ENCODE peak calls at places on chromosomes 1 and 21, in eight cellular contexts. One of them, this sample, is unnamed.

GRCh38 chr1:201737350-201738060 is 91.5 kb upstream of the IPO9 start:
- DNase-seq in PC-9: no peak
- DNase-seq in GM12891: no peak
- DNase-seq in NCI-H1092 treated with DMSO at 0.1 percent for 48 hours: no peak
- DNase-seq in 8988T: no peak
- DNase-seq in brain microvascular endothelial cell: peak; percentile 90
- DNase-seq in activated CD8-positive, alpha-beta memory T cell treated with anti-CD3 and anti-CD28 coated beads, Interleukin-2, amount 50 U/mL, for 48 hours: no peak
- DNase-seq in stimulated activated CD4-positive, alpha-beta T cell treated with anti-CD3 and anti-CD28 coated beads, Interleukin-12 subunit alpha, Interleukin-12 subunit beta, amount 100 ng/mL, for 24 hours: no peak
- DNase-seq in this sample: no peak

GRCh38 chr1:114668373-114668772 is 1.5 kb downstream of the DENND2C start:
- DNase-seq in 8988T: no peak
- DNase-seq in PC-9: no peak
- DNase-seq in NCI-H1092 treated with DMSO at 0.1 percent for 48 hours: no peak
- DNase-seq in GM12891: no peak
- DNase-seq in brain microvascular endothelial cell: no peak
- DNase-seq in stimulated activated CD4-positive, alpha-beta T cell treated with anti-CD3 and anti-CD28 coated beads, Interleukin-12 subunit alpha, Interleukin-12 subunit beta, amount 100 ng/mL, for 24 hours: no peak
- DNase-seq in activated CD8-positive, alpha-beta memory T cell treated with anti-CD3 and anti-CD28 coated beads, Interleukin-2, amount 50 U/mL, for 48 hours: no peak
- DNase-seq in this sample: no peak

GRCh38 chr1:197911857-197912696 is 5.1 kb upstream of the LHX9 start:
- DNase-seq in NCI-H1092 treated with DMSO at 0.1 percent for 48 hours: no peak
- DNase-seq in GM12891: no peak
- DNase-seq in 8988T: no peak
- DNase-seq in activated CD8-positive, alpha-beta memory T cell treated with anti-CD3 and anti-CD28 coated beads, Interleukin-2, amount 50 U/mL, for 48 hours: peak; percentile 63
- DNase-seq in stimulated activated CD4-positive, alpha-beta T cell treated with anti-CD3 and anti-CD28 coated beads, Interleukin-12 subunit alpha, Interleukin-12 subunit beta, amount 100 ng/mL, for 24 hours: no peak
- DNase-seq in PC-9: no peak
- DNase-seq in brain microvascular endothelial cell: no peak
- DNase-seq in this sample: no peak

GRCh38 chr1:156268336-156268735 is 14.3 kb downstream of the SMG5 start:
- DNase-seq in activated CD8-positive, alpha-beta memory T cell treated with anti-CD3 and anti-CD28 coated beads, Interleukin-2, amount 50 U/mL, for 48 hours: no peak
- DNase-seq in PC-9: no peak
- DNase-seq in NCI-H1092 treated with DMSO at 0.1 percent for 48 hours: no peak
- DNase-seq in brain microvascular endothelial cell: peak; percentile 27
- DNase-seq in 8988T: no peak
- DNase-seq in GM12891: no peak
- DNase-seq in stimulated activated CD4-positive, alpha-beta T cell treated with anti-CD3 and anti-CD28 coated beads, Interleukin-12 subunit alpha, Interleukin-12 subunit beta, amount 100 ng/mL, for 24 hours: no peak
- DNase-seq in this sample: no peak

GRCh38 chr1:193104496-193104905 is 713 bp downstream of the GLRX2 start:
- DNase-seq in PC-9: no peak
- DNase-seq in 8988T: peak; percentile 27
- DNase-seq in stimulated activated CD4-positive, alpha-beta T cell treated with anti-CD3 and anti-CD28 coated beads, Interleukin-12 subunit alpha, Interleukin-12 subunit beta, amount 100 ng/mL, for 24 hours: no peak
- DNase-seq in brain microvascular endothelial cell: peak; percentile 34
- DNase-seq in NCI-H1092 treated with DMSO at 0.1 percent for 48 hours: peak; percentile 53
- DNase-seq in GM12891: peak; percentile 18
- DNase-seq in activated CD8-positive, alpha-beta memory T cell treated with anti-CD3 and anti-CD28 coated beads, Interleukin-2, amount 50 U/mL, for 48 hours: peak; percentile 66
- DNase-seq in this sample: no peak

GRCh38 chr1:247548847-247549246 is at the start of gene GCSAML:
- DNase-seq in activated CD8-positive, alpha-beta memory T cell treated with anti-CD3 and anti-CD28 coated beads, Interleukin-2, amount 50 U/mL, for 48 hours: no peak
- DNase-seq in stimulated activated CD4-positive, alpha-beta T cell treated with anti-CD3 and anti-CD28 coated beads, Interleukin-12 subunit alpha, Interleukin-12 subunit beta, amount 100 ng/mL, for 24 hours: no peak
- DNase-seq in brain microvascular endothelial cell: no peak
- DNase-seq in 8988T: no peak
- DNase-seq in GM12891: no peak
- DNase-seq in PC-9: no peak
- DNase-seq in NCI-H1092 treated with DMSO at 0.1 percent for 48 hours: no peak
- DNase-seq in this sample: no peak

GRCh38 chr21:21262048-21262447 is 263.8 kb downstream of the NCAM2 start:
- DNase-seq in PC-9: no peak
- DNase-seq in GM12891: no peak
- DNase-seq in stimulated activated CD4-positive, alpha-beta T cell treated with anti-CD3 and anti-CD28 coated beads, Interleukin-12 subunit alpha, Interleukin-12 subunit beta, amount 100 ng/mL, for 24 hours: no peak
- DNase-seq in brain microvascular endothelial cell: no peak
- DNase-seq in NCI-H1092 treated with DMSO at 0.1 percent for 48 hours: no peak
- DNase-seq in activated CD8-positive, alpha-beta memory T cell treated with anti-CD3 and anti-CD28 coated beads, Interleukin-2, amount 50 U/mL, for 48 hours: no peak
- DNase-seq in 8988T: no peak
- DNase-seq in this sample: no peak

GRCh38 chr1:66265268-66265667 is 268.7 kb upstream of the SGIP1 start:
- DNase-seq in activated CD8-positive, alpha-beta memory T cell treated with anti-CD3 and anti-CD28 coated beads, Interleukin-2, amount 50 U/mL, for 48 hours: no peak
- DNase-seq in 8988T: no peak
- DNase-seq in NCI-H1092 treated with DMSO at 0.1 percent for 48 hours: no peak
- DNase-seq in stimulated activated CD4-positive, alpha-beta T cell treated with anti-CD3 and anti-CD28 coated beads, Interleukin-12 subunit alpha, Interleukin-12 subunit beta, amount 100 ng/mL, for 24 hours: no peak
- DNase-seq in PC-9: no peak
- DNase-seq in GM12891: no peak
- DNase-seq in brain microvascular endothelial cell: no peak
- DNase-seq in this sample: no peak

GRCh38 chr1:101346419-101346818 is 109.6 kb downstream of the S1PR1 start:
- DNase-seq in brain microvascular endothelial cell: no peak
- DNase-seq in NCI-H1092 treated with DMSO at 0.1 percent for 48 hours: no peak
- DNase-seq in GM12891: no peak
- DNase-seq in 8988T: no peak
- DNase-seq in PC-9: no peak
- DNase-seq in stimulated activated CD4-positive, alpha-beta T cell treated with anti-CD3 and anti-CD28 coated beads, Interleukin-12 subunit alpha, Interleukin-12 subunit beta, amount 100 ng/mL, for 24 hours: no peak
- DNase-seq in activated CD8-positive, alpha-beta memory T cell treated with anti-CD3 and anti-CD28 coated beads, Interleukin-2, amount 50 U/mL, for 48 hours: no peak
- DNase-seq in this sample: no peak

GRCh38 chr1:248807067-248807737 is 18.5 kb downstream of the SH3BP5L start:
- DNase-seq in NCI-H1092 treated with DMSO at 0.1 percent for 48 hours: peak; percentile 41
- DNase-seq in 8988T: no peak
- DNase-seq in GM12891: peak; percentile 59
- DNase-seq in brain microvascular endothelial cell: no peak
- DNase-seq in activated CD8-positive, alpha-beta memory T cell treated with anti-CD3 and anti-CD28 coated beads, Interleukin-2, amount 50 U/mL, for 48 hours: peak; percentile 80
- DNase-seq in PC-9: no peak
- DNase-seq in stimulated activated CD4-positive, alpha-beta T cell treated with anti-CD3 and anti-CD28 coated beads, Interleukin-12 subunit alpha, Interleukin-12 subunit beta, amount 100 ng/mL, for 24 hours: no peak
- DNase-seq in this sample: no peak

GRCh38 chr1:171877711-171878110 is 36.4 kb downstream of the DNM3 start:
- DNase-seq in activated CD8-positive, alpha-beta memory T cell treated with anti-CD3 and anti-CD28 coated beads, Interleukin-2, amount 50 U/mL, for 48 hours: no peak
- DNase-seq in NCI-H1092 treated with DMSO at 0.1 percent for 48 hours: no peak
- DNase-seq in stimulated activated CD4-positive, alpha-beta T cell treated with anti-CD3 and anti-CD28 coated beads, Interleukin-12 subunit alpha, Interleukin-12 subunit beta, amount 100 ng/mL, for 24 hours: no peak
- DNase-seq in brain microvascular endothelial cell: no peak
- DNase-seq in PC-9: no peak
- DNase-seq in GM12891: peak; percentile 5
- DNase-seq in 8988T: no peak
- DNase-seq in this sample: no peak

GRCh38 chr21:32093758-32094463 is 184.9 kb downstream of the MIS18A start:
- DNase-seq in PC-9: no peak
- DNase-seq in activated CD8-positive, alpha-beta memory T cell treated with anti-CD3 and anti-CD28 coated beads, Interleukin-2, amount 50 U/mL, for 48 hours: no peak
- DNase-seq in brain microvascular endothelial cell: no peak
- DNase-seq in 8988T: no peak
- DNase-seq in GM12891: no peak
- DNase-seq in stimulated activated CD4-positive, alpha-beta T cell treated with anti-CD3 and anti-CD28 coated beads, Interleukin-12 subunit alpha, Interleukin-12 subunit beta, amount 100 ng/mL, for 24 hours: no peak
- DNase-seq in NCI-H1092 treated with DMSO at 0.1 percent for 48 hours: no peak
- DNase-seq in this sample: no peak

GRCh38 chr1:59699227-59699847 is 115.4 kb upstream of the HOOK1 start:
- DNase-seq in activated CD8-positive, alpha-beta memory T cell treated with anti-CD3 and anti-CD28 coated beads, Interleukin-2, amount 50 U/mL, for 48 hours: no peak
- DNase-seq in stimulated activated CD4-positive, alpha-beta T cell treated with anti-CD3 and anti-CD28 coated beads, Interleukin-12 subunit alpha, Interleukin-12 subunit beta, amount 100 ng/mL, for 24 hours: no peak
- DNase-seq in brain microvascular endothelial cell: peak; percentile 25
- DNase-seq in PC-9: no peak
- DNase-seq in 8988T: no peak
- DNase-seq in GM12891: no peak
- DNase-seq in NCI-H1092 treated with DMSO at 0.1 percent for 48 hours: peak; percentile 57
- DNase-seq in this sample: no peak

GRCh38 chr21:18417361-18417760 is 13.8 kb upstream of the TMPRSS15 start:
- DNase-seq in activated CD8-positive, alpha-beta memory T cell treated with anti-CD3 and anti-CD28 coated beads, Interleukin-2, amount 50 U/mL, for 48 hours: no peak
- DNase-seq in 8988T: no peak
- DNase-seq in PC-9: no peak
- DNase-seq in NCI-H1092 treated with DMSO at 0.1 percent for 48 hours: no peak
- DNase-seq in stimulated activated CD4-positive, alpha-beta T cell treated with anti-CD3 and anti-CD28 coated beads, Interleukin-12 subunit alpha, Interleukin-12 subunit beta, amount 100 ng/mL, for 24 hours: no peak
- DNase-seq in GM12891: no peak
- DNase-seq in brain microvascular endothelial cell: no peak
- DNase-seq in this sample: no peak

GRCh38 chr1:214640431-214641213 is 37.6 kb downstream of the CENPF start:
- DNase-seq in stimulated activated CD4-positive, alpha-beta T cell treated with anti-CD3 and anti-CD28 coated beads, Interleukin-12 subunit alpha, Interleukin-12 subunit beta, amount 100 ng/mL, for 24 hours: no peak
- DNase-seq in brain microvascular endothelial cell: no peak
- DNase-seq in NCI-H1092 treated with DMSO at 0.1 percent for 48 hours: no peak
- DNase-seq in 8988T: no peak
- DNase-seq in activated CD8-positive, alpha-beta memory T cell treated with anti-CD3 and anti-CD28 coated beads, Interleukin-2, amount 50 U/mL, for 48 hours: no peak
- DNase-seq in PC-9: no peak
- DNase-seq in GM12891: no peak
- DNase-seq in this sample: no peak

GRCh38 chr1:2113620-2114135 is 63.5 kb downstream of the PRKCZ start:
- DNase-seq in activated CD8-positive, alpha-beta memory T cell treated with anti-CD3 and anti-CD28 coated beads, Interleukin-2, amount 50 U/mL, for 48 hours: no peak
- DNase-seq in PC-9: no peak
- DNase-seq in 8988T: no peak
- DNase-seq in stimulated activated CD4-positive, alpha-beta T cell treated with anti-CD3 and anti-CD28 coated beads, Interleukin-12 subunit alpha, Interleukin-12 subunit beta, amount 100 ng/mL, for 24 hours: no peak
- DNase-seq in GM12891: no peak
- DNase-seq in brain microvascular endothelial cell: no peak
- DNase-seq in NCI-H1092 treated with DMSO at 0.1 percent for 48 hours: no peak
- DNase-seq in this sample: no peak

GRCh38 chr1:109822749-109823542 is 59.2 kb upstream of the EPS8L3 start:
- DNase-seq in GM12891: no peak
- DNase-seq in activated CD8-positive, alpha-beta memory T cell treated with anti-CD3 and anti-CD28 coated beads, Interleukin-2, amount 50 U/mL, for 48 hours: peak; percentile 50
- DNase-seq in NCI-H1092 treated with DMSO at 0.1 percent for 48 hours: no peak
- DNase-seq in brain microvascular endothelial cell: no peak
- DNase-seq in 8988T: no peak
- DNase-seq in stimulated activated CD4-positive, alpha-beta T cell treated with anti-CD3 and anti-CD28 coated beads, Interleukin-12 subunit alpha, Interleukin-12 subunit beta, amount 100 ng/mL, for 24 hours: no peak
- DNase-seq in PC-9: no peak
- DNase-seq in this sample: no peak

GRCh38 chr1:42759114-42759513 is 7.7 kb downstream of the P3H1 start:
- DNase-seq in activated CD8-positive, alpha-beta memory T cell treated with anti-CD3 and anti-CD28 coated beads, Interleukin-2, amount 50 U/mL, for 48 hours: no peak
- DNase-seq in NCI-H1092 treated with DMSO at 0.1 percent for 48 hours: no peak
- DNase-seq in GM12891: no peak
- DNase-seq in stimulated activated CD4-positive, alpha-beta T cell treated with anti-CD3 and anti-CD28 coated beads, Interleukin-12 subunit alpha, Interleukin-12 subunit beta, amount 100 ng/mL, for 24 hours: no peak
- DNase-seq in PC-9: no peak
- DNase-seq in 8988T: no peak
- DNase-seq in brain microvascular endothelial cell: no peak
- DNase-seq in this sample: no peak

GRCh38 chr1:65148548-65149390 is 766 bp downstream of the AK4 start:
- DNase-seq in NCI-H1092 treated with DMSO at 0.1 percent for 48 hours: no peak
- DNase-seq in PC-9: no peak
- DNase-seq in 8988T: peak; percentile 47
- DNase-seq in GM12891: peak; percentile 43
- DNase-seq in activated CD8-positive, alpha-beta memory T cell treated with anti-CD3 and anti-CD28 coated beads, Interleukin-2, amount 50 U/mL, for 48 hours: peak; percentile 87
- DNase-seq in brain microvascular endothelial cell: no peak
- DNase-seq in stimulated activated CD4-positive, alpha-beta T cell treated with anti-CD3 and anti-CD28 coated beads, Interleukin-12 subunit alpha, Interleukin-12 subunit beta, amount 100 ng/mL, for 24 hours: no peak
- DNase-seq in this sample: peak; percentile 46

GRCh38 chr1:232486454-232487202 is 143.3 kb downstream of the SIPA1L2 start:
- DNase-seq in 8988T: no peak
- DNase-seq in NCI-H1092 treated with DMSO at 0.1 percent for 48 hours: no peak
- DNase-seq in activated CD8-positive, alpha-beta memory T cell treated with anti-CD3 and anti-CD28 coated beads, Interleukin-2, amount 50 U/mL, for 48 hours: no peak
- DNase-seq in stimulated activated CD4-positive, alpha-beta T cell treated with anti-CD3 and anti-CD28 coated beads, Interleukin-12 subunit alpha, Interleukin-12 subunit beta, amount 100 ng/mL, for 24 hours: no peak
- DNase-seq in brain microvascular endothelial cell: no peak
- DNase-seq in GM12891: no peak
- DNase-seq in PC-9: peak; percentile 88
- DNase-seq in this sample: no peak